ENCODE peak calls at places on chromosomes 3 and 15, in ten cellular contexts. I is tibial nerve; H is CD4-positive, alpha-beta T cell; C is CD8-positive, alpha-beta T cell; G is foreskin keratinocyte; B is breast epithelium; W is ovary; V is Peyer's patch; E is colonic mucosa; J is A549. O is an unnamed sample.

GRCh38 chr15:91488452-91488851 is 365.1 kb upstream of the SLCO3A1 start:
- DNase-seq in I (no peak), H (no peak), C (no peak), G (peak; percentile 13), B (no peak), W (no peak), V (no peak), E (no peak), J (no peak), O (no peak)

GRCh38 chr15:58258501-58259274 is 120.5 kb downstream of the AQP9 start:
- DNase-seq in I (no peak), H (no peak), C (no peak), G (peak; percentile 93), B (no peak), W (no peak), V (no peak), E (no peak), J (no peak), O (peak; percentile 30)

GRCh38 chr3:172868565-172869172 is 118.1 kb downstream of the ECT2 start:
- DNase-seq in I (no peak), H (no peak), C (no peak), G (no peak), B (no peak), W (no peak), V (no peak), E (no peak), J (no peak), O (no peak)

GRCh38 chr3:170816341-170816740 is 53.7 kb downstream of the RPL22L1 start:
- DNase-seq in I (no peak), H (no peak), C (no peak), G (no peak), B (no peak), W (no peak), V (no peak), E (no peak), J (no peak), O (no peak)

GRCh38 chr3:73513260-73513659 is 111.5 kb downstream of the PDZRN3 start:
- DNase-seq in I (no peak), H (no peak), C (no peak), G (no peak), B (no peak), W (no peak), V (no peak), E (peak; percentile 96), J (peak; percentile 18), O (no peak)

GRCh38 chr3:4520013-4520881 is 27.1 kb downstream of the ITPR1 start:
- DNase-seq in I (no peak), H (no peak), C (no peak), G (no peak), B (no peak), W (peak; percentile 50), V (no peak), E (no peak), J (no peak), O (no peak)

GRCh38 chr15:48858401-48858800 is 19.5 kb upstream of the EID1 start:
- DNase-seq in I (no peak), H (no peak), C (no peak), G (no peak), B (no peak), W (no peak), V (no peak), E (no peak), J (peak; percentile 9), O (no peak)

GRCh38 chr3:185280572-185281365 is 26.9 kb upstream of the EHHADH start:
- DNase-seq in I (no peak), H (no peak), C (no peak), G (peak; percentile 26), B (no peak), W (no peak), V (no peak), E (no peak), J (peak; percentile 73), O (no peak)

GRCh38 chr3:51390600-51391074 is 448 bp upstream of the RBM15B start:
- DNase-seq in I (no peak), H (no peak), C (peak; percentile 28), G (no peak), B (no peak), W (no peak), V (no peak), E (no peak), J (no peak), O (no peak)

GRCh38 chr3:51390186-51390585 is 899 bp upstream of the RBM15B start:
- DNase-seq in I (no peak), H (no peak), C (no peak), G (no peak), B (no peak), W (no peak), V (no peak), E (no peak), J (no peak), O (no peak)

GRCh38 chr3:51392301-51393095 is 1.4 kb downstream of the RBM15B start:
- DNase-seq in I (no peak), H (no peak), C (no peak), G (no peak), B (no peak), W (peak; percentile 53), V (no peak), E (no peak), J (no peak), O (no peak)

GRCh38 chr3:51391566-51392300 is 648 bp downstream of the RBM15B start:
- DNase-seq in I (no peak), H (peak; percentile 47), C (peak; percentile 67), G (no peak), B (no peak), W (peak; percentile 61), V (peak; percentile 30), E (no peak), J (no peak), O (no peak)

DNA sequence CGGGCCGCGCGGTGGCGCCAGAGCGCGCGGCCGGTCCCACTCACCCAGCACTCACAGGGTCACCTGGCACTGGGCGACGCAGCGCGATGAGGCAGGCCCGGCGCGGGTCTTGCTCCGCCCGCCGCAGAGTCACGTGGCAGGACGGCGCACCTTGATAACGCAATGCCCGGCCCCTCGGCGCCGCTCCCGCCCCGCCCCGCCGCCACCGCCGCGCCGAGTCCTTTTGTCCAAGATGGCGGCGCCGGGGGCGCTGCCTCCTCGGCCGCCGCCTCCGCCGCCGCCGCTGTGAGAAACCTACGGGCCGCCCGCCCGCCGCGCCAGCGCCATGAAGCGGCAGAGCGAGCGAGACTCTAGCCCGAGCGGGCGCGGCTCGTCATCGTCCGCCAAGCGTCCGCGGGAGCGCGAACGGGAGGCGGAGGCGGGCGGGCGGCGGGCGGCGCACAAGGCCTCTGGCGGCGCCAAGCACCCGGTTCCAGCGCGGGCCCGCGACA is at the start of gene RBM15B:
- DNase-seq in I (peak; percentile 92), H (peak; percentile 97), C (peak; percentile 97), G (peak; percentile 77), B (peak; percentile 98), W (peak; percentile 98), V (peak; percentile 96), E (peak; percentile 97), J (peak; percentile 95), O (peak; percentile 97)
- TF ChIP-seq CTCF in I (peak; percentile 92), H (peak; percentile 10), C (peak; percentile 70), G (peak; percentile 99), B (peak; percentile 81), W (no peak), V (peak; percentile 94), E (peak; percentile 74), J (peak; percentile 75), O (peak; percentile 85)

DNA sequence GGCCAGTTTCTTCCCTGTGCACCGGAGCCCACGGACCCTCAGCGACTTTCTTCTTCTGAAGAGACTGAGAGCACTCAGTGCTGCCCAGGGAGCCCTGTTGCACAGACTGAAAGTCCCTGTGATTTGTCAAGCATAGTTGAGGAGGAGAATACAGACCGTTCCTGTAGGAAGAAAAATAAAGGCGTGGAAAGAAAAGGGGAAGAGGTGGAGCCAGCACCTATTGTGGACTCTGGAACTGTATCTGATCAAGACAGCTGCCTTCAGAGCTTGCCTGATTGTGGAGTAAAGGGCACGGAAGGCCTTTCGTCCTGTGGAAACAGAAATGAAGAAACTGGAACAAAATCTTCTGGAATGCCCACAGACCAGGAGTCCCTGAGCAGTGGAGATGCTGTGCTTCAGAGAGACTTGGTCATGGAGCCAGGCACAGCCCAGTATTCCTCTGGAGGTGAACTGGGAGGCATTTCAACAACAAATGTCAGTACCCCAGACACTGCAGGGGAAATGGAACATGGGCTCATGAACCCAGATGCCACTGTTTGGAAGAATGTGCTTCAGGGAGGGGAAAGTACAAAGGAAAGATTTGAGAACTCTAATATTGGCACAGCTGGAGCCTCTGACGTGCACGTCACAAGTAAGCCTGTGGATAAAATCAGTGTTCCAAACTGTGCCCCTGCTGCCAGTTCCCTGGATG is 198.8 kb downstream of the AKAP13 start:
- DNase-seq in I (peak; percentile 32), H (no peak), C (no peak), G (no peak), B (no peak), W (no peak), V (no peak), E (peak; percentile 82), J (no peak), O (peak; percentile 23)
- H3K27ac ChIP-seq in I (peak overlapping the region; percentile 83), H (no peak overlapping the region), C (no peak overlapping the region), G (no peak overlapping the region), B (peak overlapping the region; percentile 80), W (no peak overlapping the region), V (peak overlapping the region; percentile 88), E (peak overlapping the region; percentile 91), J (peak overlapping the region; percentile 89), O (peak overlapping the region; percentile 91)

GRCh38 chr3:184135149-184135910 is at the start of gene EIF2B5:
- DNase-seq in I (peak; percentile 88), H (peak; percentile 78), C (peak; percentile 87), G (peak; percentile 77), B (peak; percentile 85), W (peak; percentile 91), V (peak; percentile 92), E (peak; percentile 97), J (peak; percentile 89), O (peak; percentile 91)
- TF ChIP-seq CTCF in I (peak; percentile 45), H (peak; percentile 31), C (no peak), G (peak; percentile 60), B (peak; percentile 12), W (no peak), V (peak; percentile 35), E (no peak), J (no peak), O (peak; percentile 32)

GRCh38 chr15:68599560-68600071 is 20.8 kb downstream of the CORO2B start:
- DNase-seq in I (no peak), H (no peak), C (no peak), G (no peak), B (no peak), W (peak; percentile 67), V (no peak), E (no peak), J (no peak), O (no peak)

GRCh38 chr15:68601206-68602197 is 22.7 kb downstream of the CORO2B start:
- DNase-seq in I (no peak), H (no peak), C (no peak), G (no peak), B (no peak), W (no peak), V (no peak), E (no peak), J (no peak), O (no peak)

GRCh38 chr15:68597581-68597980 is 18.8 kb downstream of the CORO2B start:
- DNase-seq in I (no peak), H (no peak), C (no peak), G (no peak), B (no peak), W (peak; percentile 39), V (no peak), E (no peak), J (no peak), O (no peak)

GRCh38 chr15:68598171-68599152 is 19.7 kb downstream of the CORO2B start:
- DNase-seq in I (no peak), H (no peak), C (no peak), G (no peak), B (no peak), W (peak; percentile 67), V (no peak), E (no peak), J (no peak), O (no peak)

DNA sequence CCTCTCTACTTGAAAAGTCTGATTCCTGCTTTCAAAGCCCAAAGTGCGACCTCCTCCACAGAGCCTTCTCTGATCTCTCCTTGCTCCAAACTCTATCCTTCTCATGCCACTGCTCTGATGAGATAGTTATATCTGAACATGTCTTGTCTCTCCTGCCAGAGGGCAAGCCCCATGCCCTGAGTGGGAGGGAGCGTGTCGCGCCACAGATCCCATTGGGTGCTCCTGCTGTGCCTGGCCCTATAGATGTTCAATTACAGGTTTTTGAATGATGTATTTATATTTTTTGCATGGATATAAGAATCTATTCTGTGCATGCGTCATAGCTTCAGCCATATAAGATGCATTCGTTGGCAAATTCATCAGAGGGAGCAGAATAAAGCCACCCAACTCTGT is 20.4 kb downstream of the CORO2B start:
- DNase-seq in I (no peak), H (no peak), C (no peak), G (no peak), B (no peak), W (peak; percentile 40), V (no peak), E (no peak), J (no peak), O (no peak)
- H3K27ac ChIP-seq in I (peak overlapping the region; percentile 17), H (no peak overlapping the region), C (no peak overlapping the region), G (no peak overlapping the region), B (peak overlapping the region; percentile 58), W (peak overlapping the region; percentile 76), V (no peak overlapping the region), E (no peak overlapping the region), J (no peak overlapping the region), O (no peak overlapping the region)